ENCODE peak calls at places on chromosomes 7 and 10, in nine cellular contexts. One of them, this sample, is unnamed.

GRCh38 chr10:75600833-75601232 is 169.4 kb downstream of the LRMDA start:
- DNase-seq in aorta: no peak
- DNase-seq in uterus: no peak
- DNase-seq in neural progenitor cell: no peak
- DNase-seq in mesendoderm: no peak
- DNase-seq in astrocyte: no peak
- DNase-seq in SJSA1: no peak
- DNase-seq in LNCaP clone FGC: no peak
- DNase-seq in Panc1: no peak
- DNase-seq in this sample: no peak

GRCh38 chr10:120963587-120964220 is 112.5 kb downstream of the WDR11 start:
- DNase-seq in mesendoderm: no peak
- DNase-seq in LNCaP clone FGC: no peak
- DNase-seq in Panc1: no peak
- DNase-seq in SJSA1: no peak
- DNase-seq in astrocyte: no peak
- DNase-seq in uterus: no peak
- DNase-seq in neural progenitor cell: no peak
- DNase-seq in aorta: no peak
- DNase-seq in this sample: no peak

GRCh38 chr7:79949778-79950177 is 184.9 kb upstream of the GNAI1 start:
- DNase-seq in Panc1: no peak
- DNase-seq in LNCaP clone FGC: no peak
- DNase-seq in uterus: no peak
- DNase-seq in SJSA1: no peak
- DNase-seq in aorta: no peak
- DNase-seq in astrocyte: no peak
- DNase-seq in mesendoderm: no peak
- DNase-seq in neural progenitor cell: no peak
- DNase-seq in this sample: no peak

GRCh38 chr7:133114519-133114918 is 32.6 kb upstream of the CHCHD3 start:
- DNase-seq in LNCaP clone FGC: no peak
- DNase-seq in mesendoderm: no peak
- DNase-seq in astrocyte: no peak
- DNase-seq in neural progenitor cell: no peak
- DNase-seq in uterus: no peak
- DNase-seq in SJSA1: no peak
- DNase-seq in aorta: no peak
- DNase-seq in Panc1: no peak
- DNase-seq in this sample: no peak

GRCh38 chr10:42866115-42866995 is 83.8 kb downstream of the BMS1 start:
- DNase-seq in SJSA1: peak; percentile 75
- DNase-seq in Panc1: no peak
- DNase-seq in astrocyte: peak; percentile 47
- DNase-seq in mesendoderm: peak; percentile 75
- DNase-seq in LNCaP clone FGC: peak; percentile 38
- DNase-seq in aorta: peak; percentile 87
- DNase-seq in uterus: peak; percentile 28
- DNase-seq in neural progenitor cell: peak; percentile 94
- DNase-seq in this sample: peak; percentile 26

GRCh38 chr7:35697414-35698175 is 2.7 kb upstream of the HERPUD2 start:
- DNase-seq in astrocyte: peak; percentile 54
- DNase-seq in Panc1: no peak
- DNase-seq in LNCaP clone FGC: no peak
- DNase-seq in uterus: no peak
- DNase-seq in SJSA1: peak; percentile 46
- DNase-seq in mesendoderm: peak; percentile 71
- DNase-seq in neural progenitor cell: no peak
- DNase-seq in aorta: no peak
- DNase-seq in this sample: no peak

GRCh38 chr10:15393417-15393816 is 22.3 kb upstream of the FAM171A1 start:
- DNase-seq in neural progenitor cell: no peak
- DNase-seq in Panc1: no peak
- DNase-seq in mesendoderm: no peak
- DNase-seq in SJSA1: no peak
- DNase-seq in LNCaP clone FGC: no peak
- DNase-seq in uterus: no peak
- DNase-seq in aorta: no peak
- DNase-seq in astrocyte: no peak
- DNase-seq in this sample: no peak

GRCh38 chr10:71279590-71280170 is 39.4 kb upstream of the SLC29A3 start:
- DNase-seq in uterus: no peak
- DNase-seq in neural progenitor cell: no peak
- DNase-seq in LNCaP clone FGC: no peak
- DNase-seq in astrocyte: no peak
- DNase-seq in SJSA1: no peak
- DNase-seq in mesendoderm: no peak
- DNase-seq in Panc1: no peak
- DNase-seq in aorta: no peak
- DNase-seq in this sample: no peak

GRCh38 chr7:33798671-33799325 is 106.5 kb upstream of the BMPER start:
- DNase-seq in uterus: no peak
- DNase-seq in SJSA1: no peak
- DNase-seq in Panc1: no peak
- DNase-seq in aorta: no peak
- DNase-seq in astrocyte: no peak
- DNase-seq in mesendoderm: peak; percentile 42
- DNase-seq in LNCaP clone FGC: no peak
- DNase-seq in neural progenitor cell: no peak
- DNase-seq in this sample: no peak

GRCh38 chr10:59289809-59290208 is 72.5 kb downstream of the FAM13C start:
- DNase-seq in aorta: no peak
- DNase-seq in SJSA1: no peak
- DNase-seq in mesendoderm: no peak
- DNase-seq in LNCaP clone FGC: no peak
- DNase-seq in astrocyte: no peak
- DNase-seq in Panc1: no peak
- DNase-seq in uterus: no peak
- DNase-seq in neural progenitor cell: no peak
- DNase-seq in this sample: no peak
- H3K4me3 ChIP-seq in aorta: no peak overlapping the region
- H3K4me3 ChIP-seq in SJSA1: no peak overlapping the region
- H3K4me3 ChIP-seq in mesendoderm: no peak overlapping the region
- H3K4me3 ChIP-seq in LNCaP clone FGC: no peak overlapping the region
- H3K4me3 ChIP-seq in astrocyte: no peak overlapping the region
- H3K4me3 ChIP-seq in Panc1: no peak overlapping the region
- H3K4me3 ChIP-seq in uterus: no peak overlapping the region
- H3K4me3 ChIP-seq in neural progenitor cell: no peak overlapping the region
- H3K4me3 ChIP-seq in this sample: no peak overlapping the region

DNA sequence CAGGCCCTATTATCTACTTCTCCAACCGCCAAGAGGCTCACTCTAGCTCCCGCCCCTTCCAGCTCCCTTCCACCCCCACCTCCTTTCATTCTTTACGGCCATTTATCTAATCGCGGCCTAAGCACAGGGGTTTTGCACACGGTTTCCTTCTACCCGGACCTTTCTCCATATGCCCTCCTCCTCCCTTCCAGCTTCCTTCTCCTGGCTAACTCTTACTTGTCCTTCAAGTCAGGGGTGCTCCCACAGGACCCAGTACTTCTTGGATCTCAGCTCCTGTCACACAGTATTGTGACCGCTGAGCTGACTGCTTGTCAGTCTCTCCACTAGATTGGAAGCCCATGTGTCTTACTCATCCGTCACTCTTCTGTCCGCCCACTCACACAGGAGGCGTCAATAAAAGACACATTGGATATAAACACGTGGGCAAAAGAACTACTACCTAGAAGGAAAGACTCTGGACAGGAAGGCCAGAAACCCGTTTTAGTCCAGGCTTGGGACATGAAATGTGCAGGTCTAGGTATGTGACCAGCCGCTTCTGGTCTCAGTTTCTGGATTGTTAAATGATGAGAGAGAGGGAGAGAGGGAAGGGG is 20.3 kb upstream of the HPS1 start:
- DNase-seq in uterus: no peak
- DNase-seq in mesendoderm: no peak
- DNase-seq in Panc1: no peak
- DNase-seq in astrocyte: no peak
- DNase-seq in neural progenitor cell: no peak
- DNase-seq in SJSA1: no peak
- DNase-seq in aorta: no peak
- DNase-seq in LNCaP clone FGC: no peak
- DNase-seq in this sample: no peak
- H3K4me3 ChIP-seq in uterus: peak overlapping the region; percentile 39
- H3K4me3 ChIP-seq in mesendoderm: no peak overlapping the region
- H3K4me3 ChIP-seq in Panc1: no peak overlapping the region
- H3K4me3 ChIP-seq in astrocyte: peak overlapping the region; percentile 67
- H3K4me3 ChIP-seq in neural progenitor cell: no peak overlapping the region
- H3K4me3 ChIP-seq in SJSA1: no peak overlapping the region
- H3K4me3 ChIP-seq in aorta: no peak overlapping the region
- H3K4me3 ChIP-seq in LNCaP clone FGC: no peak overlapping the region
- H3K4me3 ChIP-seq in this sample: no peak overlapping the region

GRCh38 chr10:79029478-79030390 is 39.0 kb upstream of the ZMIZ1 start:
- DNase-seq in aorta: peak; percentile 6
- DNase-seq in Panc1: no peak
- DNase-seq in LNCaP clone FGC: no peak
- DNase-seq in mesendoderm: no peak
- DNase-seq in uterus: peak; percentile 6
- DNase-seq in SJSA1: no peak
- DNase-seq in neural progenitor cell: no peak
- DNase-seq in astrocyte: no peak
- DNase-seq in this sample: no peak

GRCh38 chr10:79038841-79039201 is 29.9 kb upstream of the ZMIZ1 start:
- DNase-seq in aorta: peak; percentile 6
- DNase-seq in SJSA1: no peak
- DNase-seq in uterus: no peak
- DNase-seq in mesendoderm: peak; percentile 84
- DNase-seq in Panc1: no peak
- DNase-seq in LNCaP clone FGC: no peak
- DNase-seq in neural progenitor cell: peak; percentile 78
- DNase-seq in astrocyte: peak; percentile 18
- DNase-seq in this sample: no peak

GRCh38 chr10:79038104-79038840 is 30.5 kb upstream of the ZMIZ1 start:
- DNase-seq in uterus: no peak
- DNase-seq in astrocyte: no peak
- DNase-seq in neural progenitor cell: no peak
- DNase-seq in aorta: no peak
- DNase-seq in SJSA1: no peak
- DNase-seq in Panc1: no peak
- DNase-seq in mesendoderm: no peak
- DNase-seq in LNCaP clone FGC: no peak
- DNase-seq in this sample: no peak

GRCh38 chr10:79031723-79032122 is 37.0 kb upstream of the ZMIZ1 start:
- DNase-seq in uterus: no peak
- DNase-seq in LNCaP clone FGC: no peak
- DNase-seq in astrocyte: no peak
- DNase-seq in mesendoderm: no peak
- DNase-seq in SJSA1: no peak
- DNase-seq in aorta: peak; percentile 1
- DNase-seq in neural progenitor cell: no peak
- DNase-seq in Panc1: no peak
- DNase-seq in this sample: no peak

DNA sequence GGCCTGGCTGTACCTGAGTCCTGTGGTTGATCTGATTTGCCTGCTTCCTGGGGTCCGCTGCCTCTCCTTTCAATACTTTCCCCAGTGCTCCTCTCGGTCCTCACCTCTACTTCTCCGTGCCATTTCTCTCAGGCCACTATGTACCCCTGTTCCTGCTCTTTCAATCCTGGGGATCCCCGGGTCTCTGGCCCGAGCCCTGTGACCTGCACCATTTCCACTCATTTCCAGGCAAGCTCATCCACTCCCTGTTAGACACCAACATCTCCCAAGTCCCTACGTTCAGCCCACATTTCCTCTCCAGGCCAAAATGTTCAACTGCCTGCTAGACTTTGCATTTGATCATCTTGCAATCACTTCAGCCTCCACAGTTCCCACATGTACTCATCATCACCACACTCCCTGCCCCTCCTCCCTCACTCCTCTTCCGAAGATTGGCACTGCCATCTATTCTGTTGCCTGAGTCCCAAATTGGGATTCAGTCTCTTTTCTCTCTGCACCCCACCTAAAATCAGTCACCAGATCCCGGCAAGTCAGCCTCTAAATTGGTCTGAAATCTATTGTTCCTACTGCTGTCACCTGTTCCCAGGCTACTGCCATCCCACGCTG is 34.4 kb upstream of the ZMIZ1 start:
- DNase-seq in SJSA1: no peak
- DNase-seq in Panc1: no peak
- DNase-seq in astrocyte: no peak
- DNase-seq in mesendoderm: no peak
- DNase-seq in aorta: no peak
- DNase-seq in LNCaP clone FGC: no peak
- DNase-seq in uterus: no peak
- DNase-seq in neural progenitor cell: no peak
- DNase-seq in this sample: no peak
- H3K4me3 ChIP-seq in SJSA1: no peak overlapping the region
- H3K4me3 ChIP-seq in Panc1: no peak overlapping the region
- H3K4me3 ChIP-seq in astrocyte: no peak overlapping the region
- H3K4me3 ChIP-seq in mesendoderm: no peak overlapping the region
- H3K4me3 ChIP-seq in aorta: no peak overlapping the region
- H3K4me3 ChIP-seq in LNCaP clone FGC: no peak overlapping the region
- H3K4me3 ChIP-seq in uterus: no peak overlapping the region
- H3K4me3 ChIP-seq in neural progenitor cell: no peak overlapping the region
- H3K4me3 ChIP-seq in this sample: no peak overlapping the region

GRCh38 chr10:129963831-129964501 is at the start of gene EBF3:
- DNase-seq in mesendoderm: peak; percentile 92
- DNase-seq in neural progenitor cell: peak; percentile 96
- DNase-seq in uterus: peak; percentile 65
- DNase-seq in aorta: peak; percentile 82
- DNase-seq in astrocyte: no peak
- DNase-seq in LNCaP clone FGC: no peak
- DNase-seq in Panc1: no peak
- DNase-seq in SJSA1: no peak
- DNase-seq in this sample: peak; percentile 12

GRCh38 chr10:129961274-129961839 is 2.7 kb downstream of the EBF3 start:
- DNase-seq in Panc1: no peak
- DNase-seq in aorta: no peak
- DNase-seq in neural progenitor cell: no peak
- DNase-seq in uterus: no peak
- DNase-seq in mesendoderm: no peak
- DNase-seq in LNCaP clone FGC: no peak
- DNase-seq in SJSA1: no peak
- DNase-seq in astrocyte: no peak
- DNase-seq in this sample: no peak

GRCh38 chr10:129963076-129963830 is 821 bp downstream of the EBF3 start:
- DNase-seq in uterus: no peak
- DNase-seq in aorta: peak; percentile 61
- DNase-seq in astrocyte: peak; percentile 11
- DNase-seq in mesendoderm: peak; percentile 86
- DNase-seq in LNCaP clone FGC: no peak
- DNase-seq in SJSA1: no peak
- DNase-seq in Panc1: no peak
- DNase-seq in neural progenitor cell: peak; percentile 78
- DNase-seq in this sample: no peak

GRCh38 chr10:129962092-129962494 is 2.0 kb downstream of the EBF3 start:
- DNase-seq in LNCaP clone FGC: no peak
- DNase-seq in astrocyte: no peak
- DNase-seq in Panc1: no peak
- DNase-seq in SJSA1: no peak
- DNase-seq in mesendoderm: peak; percentile 64
- DNase-seq in aorta: no peak
- DNase-seq in uterus: no peak
- DNase-seq in neural progenitor cell: peak; percentile 54
- DNase-seq in this sample: no peak

DNA sequence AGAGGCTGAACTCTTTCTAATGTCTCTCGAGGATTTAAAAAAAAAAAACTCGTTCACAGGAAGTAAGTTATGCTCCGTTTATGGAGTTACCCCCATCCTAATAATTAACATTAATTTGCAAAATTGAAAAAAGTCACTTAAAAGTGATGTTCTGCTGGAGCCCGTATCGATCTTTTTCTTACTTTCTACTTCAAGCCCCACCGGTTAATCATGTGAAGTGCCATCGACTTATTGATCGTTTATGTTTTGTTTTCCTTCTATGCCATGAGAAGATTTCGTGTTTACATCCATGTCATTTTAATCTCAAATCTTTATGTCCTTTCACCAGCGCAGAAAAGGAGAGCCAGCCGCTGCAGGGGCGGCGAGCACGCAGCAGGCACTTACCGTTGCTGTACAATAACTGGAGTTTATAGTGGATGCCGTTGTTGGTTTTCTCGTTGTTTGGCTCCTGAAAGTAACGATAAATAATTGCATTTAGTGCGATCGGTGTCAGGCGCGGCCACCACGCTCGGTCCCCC is 1.5 kb downstream of the EBF3 start:
- DNase-seq in SJSA1: no peak
- DNase-seq in astrocyte: no peak
- DNase-seq in uterus: no peak
- DNase-seq in Panc1: no peak
- DNase-seq in aorta: no peak
- DNase-seq in mesendoderm: no peak
- DNase-seq in neural progenitor cell: no peak
- DNase-seq in LNCaP clone FGC: no peak
- DNase-seq in this sample: no peak
- H3K4me3 ChIP-seq in SJSA1: no peak overlapping the region
- H3K4me3 ChIP-seq in astrocyte: peak overlapping the region; percentile 44
- H3K4me3 ChIP-seq in uterus: peak overlapping the region; percentile 41
- H3K4me3 ChIP-seq in Panc1: peak overlapping the region; percentile 54
- H3K4me3 ChIP-seq in aorta: no peak overlapping the region
- H3K4me3 ChIP-seq in mesendoderm: no peak overlapping the region
- H3K4me3 ChIP-seq in neural progenitor cell: peak overlapping the region; percentile 51
- H3K4me3 ChIP-seq in LNCaP clone FGC: peak overlapping the region; percentile 51
- H3K4me3 ChIP-seq in this sample: peak overlapping the region; percentile 5

This sample was measured in CD8-positive, alpha-beta memory T cell.